ENCODE peak calls at places on chromosome 10, in five cellular contexts. Z is ecto neural progenitor cell, O is fibroblast of lung, I is GM19239, F is cardiac fibroblast. S is an unnamed sample.

GRCh38 chr10:21584834-21585530 is 51.0 kb downstream of the MLLT10 start:
- DNase-seq in Z (no peak), O (no peak), I (no peak), F (no peak), S (no peak)

GRCh38 chr10:73448384-73448783 is 15.0 kb upstream of the MSS51 start:
- DNase-seq in Z (no peak), O (no peak), I (no peak), F (no peak), S (no peak)

GRCh38 chr10:6136215-6137201 is 47.7 kb downstream of the RBM17 start:
- DNase-seq in Z (no peak), O (peak), I (no peak), F (peak), S (peak)

GRCh38 chr10:22325948-22326702 is 5.2 kb downstream of the BMI1 start:
- DNase-seq in Z (no peak), O (no peak), I (no peak), F (no peak), S (no peak)

GRCh38 chr10:128723631-128724205 is 597.5 kb upstream of the MKI67 start:
- DNase-seq in Z (no peak), O (no peak), I (no peak), F (no peak), S (no peak)

GRCh38 chr10:74541375-74541774 is 285.0 kb upstream of the KAT6B start:
- DNase-seq in Z (no peak), O (no peak), I (no peak), F (no peak), S (no peak)

GRCh38 chr10:31320179-31320597 is 1.2 kb downstream of the ZEB1 start:
- DNase-seq in Z (peak), O (peak), I (peak), F (peak), S (no peak)

GRCh38 chr10:95290801-95291633 is at the start of gene PDLIM1:
- DNase-seq in Z (peak), O (peak), I (peak), F (peak), S (peak)

S was measured in foreskin fibroblast.